ENCODE peak calls at places on chromosomes 16 and 17, in six cellular contexts. G, D, I, E, S and O are unnamed samples.

GRCh38 chr17:4201231-4201630 is 58.2 kb downstream of the CYB5D2 start:
- DNase-seq in D (no peak), E (peak), I (no peak), G (no peak), S (no peak), O (no peak)

GRCh38 chr16:57538235-57538711 is 1.9 kb upstream of the CCDC102A start:
- DNase-seq in S (no peak), I (no peak), E (no peak), G (no peak), D (no peak), O (no peak)

GRCh38 chr16:78607022-78607421 is 507.6 kb downstream of the WWOX start:
- DNase-seq in E (no peak), I (no peak), S (no peak), D (no peak), G (no peak), O (no peak)

GRCh38 chr17:77332034-77332971 is 191.5 kb downstream of the SEC14L1 start:
- DNase-seq in E (no peak), D (no peak), S (no peak), I (no peak), G (peak), O (no peak)

GRCh38 chr17:13074026-13074425 is 56.2 kb upstream of the ELAC2 start:
- DNase-seq in I (no peak), S (no peak), G (no peak), E (peak), D (no peak), O (no peak)

GRCh38 chr17:61805399-61805798 is 57.9 kb downstream of the BRIP1 start:
- DNase-seq in I (no peak), S (no peak), E (peak), D (no peak), G (no peak), O (no peak)

GRCh38 chr17:68704897-68705296 is 103.7 kb upstream of the FAM20A start:
- DNase-seq in G (no peak), E (peak), D (no peak), S (no peak), I (peak), O (no peak)

GRCh38 chr17:41792835-41793748 is 6.6 kb upstream of the JUP start:
- DNase-seq in G (no peak), E (peak), I (no peak), S (no peak), D (no peak), O (no peak)

GRCh38 chr17:79154446-79154845 is 79.8 kb downstream of the ENGASE start:
- DNase-seq in S (no peak), I (no peak), E (no peak), D (peak), G (no peak), O (no peak)

GRCh38 chr16:87952751-87953150 is 1.5 kb downstream of the BANP start:
- DNase-seq in G (no peak), S (no peak), D (no peak), I (no peak), E (no peak), O (no peak)

GRCh38 chr17:75765981-75766380 is 989 bp upstream of the GALK1 start:
- DNase-seq in E (no peak), S (no peak), I (no peak), G (no peak), D (no peak), O (no peak)

GRCh38 chr17:58365185-58365979 is 13.4 kb upstream of the SUPT4H1 start:
- DNase-seq in E (no peak), D (no peak), S (no peak), I (no peak), G (no peak), O (no peak)

GRCh38 chr17:81641825-81642489 is 5.0 kb downstream of the TSPAN10 start:
- DNase-seq in S (no peak), I (no peak), E (peak), G (no peak), D (no peak), O (no peak)

GRCh38 chr17:31807846-31808245 is 51.2 kb downstream of the COPRS start:
- DNase-seq in I (no peak), D (no peak), S (no peak), G (no peak), E (peak), O (no peak)

GRCh38 chr17:46144246-46144645 is 49.0 kb downstream of the KANSL1 start:
- DNase-seq in D (no peak), E (no peak), G (no peak), S (no peak), I (no peak), O (no peak)

GRCh38 chr16:27402964-27403600 is 1.1 kb downstream of the IL21R start:
- DNase-seq in G (no peak), E (no peak), S (peak), I (no peak), D (no peak), O (no peak)

GRCh38 chr17:57004944-57005579 is 27.1 kb downstream of the SCPEP1 start:
- DNase-seq in G (no peak), E (no peak), S (no peak), I (no peak), D (no peak), O (no peak)

GRCh38 chr16:82085380-82085779 is 50.3 kb downstream of the HSD17B2 start:
- DNase-seq in D (no peak), G (no peak), S (no peak), I (no peak), E (no peak), O (no peak)

GRCh38 chr17:7293131-7293557 is 1.3 kb downstream of the YBX2 start:
- DNase-seq in I (no peak), G (no peak), S (no peak), E (no peak), D (no peak), O (no peak)

GRCh38 chr16:31713945-31714898 is 159.4 kb upstream of the ZNF267 start:
- DNase-seq in G (no peak), I (no peak), E (no peak), S (no peak), D (no peak), O (no peak)

GRCh38 chr16:47055136-47055885 is 81.8 kb upstream of the DNAJA2 start:
- DNase-seq in G (no peak), S (no peak), E (no peak), D (no peak), I (no peak), O (no peak)

GRCh38 chr16:86334062-86334461 is 176.3 kb upstream of the FOXF1 start:
- DNase-seq in E (no peak), D (no peak), G (no peak), S (no peak), I (no peak), O (no peak)

GRCh38 chr16:85360323-85361277 is 248.3 kb upstream of the CIBAR2 start:
- DNase-seq in S (no peak), D (peak), G (no peak), I (no peak), E (no peak), O (no peak)

GRCh38 chr16:85129846-85130706 is 17.8 kb upstream of the CIBAR2 start:
- DNase-seq in E (peak), I (no peak), S (no peak), D (no peak), G (no peak), O (no peak)

GRCh38 chr16:85584192-85584757 is 28.8 kb upstream of the GSE1 start:
- DNase-seq in I (no peak), E (no peak), G (no peak), D (no peak), S (no peak), O (no peak)

GRCh38 chr16:56346131-56346890 is 79.0 kb downstream of the AMFR start:
- DNase-seq in E (no peak), S (no peak), G (no peak), D (no peak), I (no peak), O (no peak)

GRCh38 chr16:50797456-50797855 is 55.6 kb downstream of the CYLD start:
- DNase-seq in D (no peak), S (no peak), E (no peak), I (no peak), G (no peak), O (no peak)

GRCh38 chr17:19880393-19880792 is 12.7 kb upstream of the ULK2 start:
- DNase-seq in I (no peak), D (no peak), E (no peak), G (no peak), S (no peak), O (no peak)

GRCh38 chr17:62765351-62765750 is 42.8 kb downstream of the MARCHF10 start:
- DNase-seq in I (no peak), E (no peak), G (no peak), S (no peak), D (no peak), O (no peak)